ENCODE peak calls at places on chromosomes 4 and X, in six cellular contexts. K is SK-N-SH, X is K562, L is HepG2, Q is GM12878, U is GM12892. O is an unnamed sample.

GRCh38 chr4:103099691-103100392 is at the start of gene BDH2:
- DNase-seq in U (no peak), X (peak; percentile 69), K (peak; percentile 64), L (peak; percentile 85), Q (peak; percentile 72), O (peak; percentile 43)

GRCh38 chrX:105564536-105564935 is 257.8 kb upstream of the NRK start:
- DNase-seq in Q (no peak), X (no peak), L (no peak), K (no peak), U (no peak), O (no peak)

GRCh38 chr4:94970650-94971049 is 212.9 kb downstream of the BMPR1B start:
- DNase-seq in X (no peak), L (no peak), Q (no peak), K (no peak), U (no peak), O (no peak)

GRCh38 chr4:88075336-88075735 is 67.9 kb downstream of the PKD2 start:
- DNase-seq in Q (no peak), X (no peak), K (no peak), L (no peak), U (no peak), O (no peak)

GRCh38 chrX:124240422-124240821 is 92.0 kb upstream of the TEX13D start:
- DNase-seq in Q (no peak), U (no peak), K (no peak), L (no peak), X (no peak), O (no peak)

GRCh38 chr4:55078987-55079386 is 46.4 kb downstream of the KDR start:
- DNase-seq in X (no peak), U (no peak), Q (no peak), K (no peak), L (no peak), O (no peak)

GRCh38 chr4:170729897-170730296 is 640.1 kb upstream of the AADAT start:
- DNase-seq in K (no peak), L (no peak), U (no peak), X (no peak), Q (no peak), O (no peak)

GRCh38 chr4:152936446-152937279 is 540 bp downstream of the FHDC1 start:
- DNase-seq in Q (no peak), U (peak; percentile 39), K (peak; percentile 81), X (peak; percentile 50), L (no peak), O (peak; percentile 39)

GRCh38 chr4:185811509-185812364 is at the start of gene SORBS2:
- DNase-seq in L (peak; percentile 81), K (peak; percentile 78), U (peak; percentile 42), Q (peak; percentile 56), X (no peak), O (peak; percentile 37)

GRCh38 chr4:144518181-144518895 is 127.6 kb upstream of the HHIP start:
- DNase-seq in Q (no peak), X (no peak), L (no peak), U (no peak), K (no peak), O (no peak)

GRCh38 chr4:33086351-33086900 is 2366.3 kb downstream of the PCDH7 start:
- DNase-seq in K (no peak), Q (no peak), U (no peak), L (no peak), X (no peak), O (no peak)

GRCh38 chr4:41611881-41612871 is 74.2 kb downstream of the LIMCH1 start:
- DNase-seq in K (peak; percentile 44), X (no peak), Q (no peak), L (no peak), U (no peak), O (no peak)

GRCh38 chr4:102687982-102688433 is 72.8 kb downstream of the MANBA start:
- DNase-seq in U (no peak), Q (no peak), K (no peak), X (no peak), L (no peak), O (no peak)

GRCh38 chr4:93827272-93827947 is 1.1 kb upstream of the ATOH1 start:
- DNase-seq in X (no peak), K (peak; percentile 44), U (no peak), Q (no peak), L (no peak), O (no peak)

GRCh38 chr4:46211406-46211805 is 87.6 kb upstream of the GABRG1 start:
- DNase-seq in Q (no peak), X (no peak), L (no peak), U (no peak), K (no peak), O (no peak)

GRCh38 chr4:182346675-182347375 is 103.6 kb downstream of the TENM3 start:
- DNase-seq in U (no peak), L (no peak), K (no peak), X (no peak), Q (no peak), O (no peak)
- TF ChIP-seq POLR2AphosphoS5 in U (no peak), L (no peak), K (no peak), X (no peak), Q (no peak), O (no peak)

DNA sequence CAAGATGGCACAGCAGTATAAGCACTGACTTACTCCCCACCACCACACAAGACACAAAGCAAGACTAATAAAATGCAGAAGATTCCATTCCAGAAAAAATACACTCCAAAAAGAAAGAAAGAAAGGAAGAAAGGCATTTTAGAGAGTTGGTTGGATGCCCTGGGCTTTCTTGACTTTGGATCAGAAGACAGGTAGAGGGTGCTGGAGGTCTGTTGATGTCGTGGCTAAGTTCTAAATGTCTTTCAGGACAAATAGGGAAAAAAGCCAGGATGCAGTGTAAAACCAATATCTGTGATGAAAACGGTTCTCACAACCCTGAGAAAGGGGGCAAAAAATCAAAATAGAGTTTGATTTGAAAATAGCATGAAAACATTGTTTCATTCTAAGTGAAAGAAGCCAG is 555.2 kb upstream of the PRKX start:
- DNase-seq in L (no peak), Q (no peak), K (no peak), X (no peak), U (no peak), O (no peak)
- TF ChIP-seq TAF1 in L (no peak), Q (no peak), K (no peak), X (no peak), U (no peak), O (no peak)

GRCh38 chr4:176988226-176988625 is 195.5 kb upstream of the VEGFC start:
- DNase-seq in L (no peak), Q (no peak), K (no peak), X (no peak), U (no peak), O (no peak)
- TF ChIP-seq POLR2AphosphoS5 in L (no peak), Q (no peak), K (no peak), X (no peak), U (no peak), O (no peak)

GRCh38 chr4:61918507-61919462 is 718.7 kb downstream of the ADGRL3 start:
- DNase-seq in L (no peak), Q (no peak), U (no peak), K (no peak), X (no peak), O (no peak)

GRCh38 chr4:61922766-61923165 is 722.6 kb downstream of the ADGRL3 start:
- DNase-seq in U (no peak), X (no peak), L (no peak), K (no peak), Q (no peak), O (no peak)

GRCh38 chr4:61924131-61924530 is 724.0 kb downstream of the ADGRL3 start:
- DNase-seq in U (no peak), K (no peak), X (no peak), L (no peak), Q (no peak), O (no peak)

GRCh38 chr4:61921890-61922289 is 721.8 kb downstream of the ADGRL3 start:
- DNase-seq in K (no peak), L (peak; percentile 3), Q (no peak), U (no peak), X (no peak), O (no peak)

GRCh38 chr4:61923179-61923578 is 723.1 kb downstream of the ADGRL3 start:
- DNase-seq in K (no peak), U (no peak), L (no peak), X (no peak), Q (no peak), O (no peak)
- TF ChIP-seq TAF1 in K (no peak), U (no peak), L (no peak), X (no peak), Q (no peak), O (no peak)

DNA sequence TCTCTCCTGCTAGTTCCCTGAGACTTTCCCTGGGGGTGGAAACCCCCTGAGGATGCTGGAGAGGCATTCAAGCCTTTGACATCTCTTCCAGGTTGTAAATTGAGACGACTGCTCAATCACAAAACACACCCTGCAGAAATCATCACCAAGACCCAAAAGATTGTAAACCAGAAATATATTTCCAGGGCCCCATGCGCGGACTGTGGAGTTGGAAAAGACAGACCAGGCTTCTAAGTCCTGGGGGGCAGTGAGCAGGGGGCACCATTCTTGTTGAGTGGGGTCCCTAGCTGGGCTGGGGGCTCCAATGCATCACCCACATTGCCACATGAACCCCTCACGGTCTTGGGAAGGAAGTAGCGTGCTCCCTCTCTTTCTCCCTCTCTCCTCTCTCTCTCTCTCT is 87.9 kb upstream of the C4orf50 start:
- DNase-seq in K (no peak), Q (no peak), X (no peak), L (no peak), U (no peak), O (no peak)
- TF ChIP-seq POLR2AphosphoS5 in K (no peak), Q (no peak), X (no peak), L (no peak), U (no peak), O (no peak)

DNA sequence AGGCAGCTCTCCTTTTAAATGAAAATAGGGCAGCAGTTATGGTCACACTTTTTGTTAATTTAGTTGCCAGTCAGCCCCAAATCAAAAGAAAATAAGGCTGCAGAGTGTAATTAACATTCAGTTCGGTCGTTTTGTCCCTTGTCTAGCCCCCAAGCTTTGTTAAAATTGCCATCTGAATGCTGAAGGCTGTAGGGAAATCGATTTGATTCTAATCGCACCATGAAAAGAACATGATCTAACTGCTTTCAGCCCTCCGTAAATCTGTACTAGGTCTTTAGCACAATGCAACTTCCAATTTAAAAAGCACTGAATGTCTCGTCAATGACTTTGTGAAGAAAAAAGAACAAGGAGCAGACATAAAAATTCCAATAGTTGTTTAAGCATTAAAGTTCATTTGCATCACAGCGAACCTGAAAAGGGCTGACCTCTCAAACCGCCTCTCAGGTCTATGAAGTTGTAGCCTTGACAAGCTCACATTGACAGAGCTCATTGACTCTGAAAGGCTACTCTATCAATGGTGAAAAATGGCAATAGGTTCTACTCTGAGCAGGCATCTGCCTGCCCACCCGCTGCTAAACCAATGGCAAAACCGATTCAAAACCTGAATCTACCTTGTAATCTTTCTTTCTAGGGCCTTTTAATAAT is 48.9 kb downstream of the CHIC2 start:
- DNase-seq in L (no peak), U (no peak), K (no peak), Q (no peak), X (no peak), O (no peak)
- TF ChIP-seq TAF1 in L (no peak), U (no peak), K (no peak), Q (no peak), X (no peak), O (no peak)